ENCODE peak calls at places on chromosomes 4 and X, in eight cellular contexts. M, U, T, Q, N, V, Y and H are unnamed samples.

GRCh38 chr4:121185960-121186359 is 21.8 kb upstream of the TNIP3 start:
- DNase-seq in M (no peak), U (no peak), T (no peak), Q (no peak), N (no peak), V (no peak), Y (no peak), H (no peak)

GRCh38 chrX:115689931-115690330 is 129.0 kb downstream of the PLS3 start:
- DNase-seq in M (no peak), U (no peak), T (peak), Q (no peak), N (peak), V (no peak), Y (no peak), H (no peak)

GRCh38 chr4:26412381-26413372 is 77.6 kb downstream of the CCKAR start:
- DNase-seq in M (no peak), U (peak), T (no peak), Q (no peak), N (no peak), V (peak), Y (no peak), H (no peak)

GRCh38 chr4:183422962-183423653 is 21.3 kb upstream of the CDKN2AIP start:
- DNase-seq in M (no peak), U (no peak), T (peak), Q (peak), N (peak), V (no peak), Y (no peak), H (peak)

GRCh38 chr4:24910504-24910903 is 2.3 kb downstream of the CCDC149 start:
- DNase-seq in M (no peak), U (no peak), T (peak), Q (no peak), N (peak), V (no peak), Y (no peak), H (no peak)

GRCh38 chr4:8707045-8707781 is 114.6 kb downstream of the CPZ start:
- DNase-seq in M (no peak), U (no peak), T (no peak), Q (no peak), N (no peak), V (no peak), Y (no peak), H (peak)

GRCh38 chrX:40108084-40108958 is 10.6 kb upstream of the BCOR start:
- DNase-seq in M (peak), U (peak), T (no peak), Q (peak), N (peak), V (peak), Y (no peak), H (no peak)

GRCh38 chr4:7199129-7199725 is 6.9 kb downstream of the SORCS2 start:
- DNase-seq in M (no peak), U (no peak), T (no peak), Q (no peak), N (no peak), V (no peak), Y (no peak), H (peak)

GRCh38 chr4:165440415-165440882 is 61.6 kb downstream of the CPE start:
- DNase-seq in M (no peak), U (no peak), T (peak), Q (peak), N (peak), V (no peak), Y (peak), H (no peak)

GRCh38 chr4:120144634-120145033 is 78.0 kb upstream of the MAD2L1 start:
- DNase-seq in M (no peak), U (no peak), T (no peak), Q (no peak), N (no peak), V (no peak), Y (no peak), H (no peak)
- TF ChIP-seq CTCF in M (no peak), U (no peak), T (no peak), Q (no peak), N (no peak), V (no peak), Y (no peak), H (no peak)

GRCh38 chrX:17559728-17560379 is 177.4 kb upstream of the SCML1 start:
- DNase-seq in M (no peak), U (no peak), T (peak), Q (peak), N (peak), V (no peak), Y (peak), H (no peak)
- TF ChIP-seq CTCF in M (no peak), U (no peak), T (no peak), Q (no peak), N (no peak), V (no peak), Y (no peak), H (no peak)

GRCh38 chrX:119391279-119391678 is 7.9 kb upstream of the SLC25A43 start:
- DNase-seq in M (no peak), U (peak), T (peak), Q (peak), N (peak), V (peak), Y (no peak), H (no peak)
- TF ChIP-seq CTCF in M (no peak), U (peak), T (peak), Q (peak), N (peak), V (peak), Y (peak), H (no peak)

GRCh38 chr4:114649908-114650307 is 51.3 kb downstream of the UGT8 start:
- DNase-seq in M (no peak), U (no peak), T (no peak), Q (no peak), N (no peak), V (no peak), Y (no peak), H (no peak)

GRCh38 chr4:114658179-114658578 is 59.6 kb downstream of the UGT8 start:
- DNase-seq in M (no peak), U (no peak), T (no peak), Q (no peak), N (no peak), V (no peak), Y (no peak), H (no peak)

GRCh38 chr4:114653675-114654074 is 55.1 kb downstream of the UGT8 start:
- DNase-seq in M (no peak), U (no peak), T (no peak), Q (no peak), N (no peak), V (no peak), Y (no peak), H (no peak)

GRCh38 chr4:114658776-114659175 is 60.2 kb downstream of the UGT8 start:
- DNase-seq in M (no peak), U (no peak), T (no peak), Q (no peak), N (no peak), V (no peak), Y (no peak), H (no peak)

GRCh38 chr4:114654607-114655006 is 56.0 kb downstream of the UGT8 start:
- DNase-seq in M (no peak), U (no peak), T (no peak), Q (no peak), N (no peak), V (no peak), Y (no peak), H (no peak)
- TF ChIP-seq CTCF in M (no peak), U (no peak), T (no peak), Q (no peak), N (no peak), V (no peak), Y (no peak), H (no peak)